ENCODE peak calls at places on chromosomes 13 and 19, in nine cellular contexts. R is heart right ventricle, I is H9, B is BE2C, S is fibroblast of pulmonary artery, H is nephron progenitor cell, X is brain microvascular endothelial cell, W is heart left ventricle, U is OCI-LY7. A is an unnamed sample.

GRCh38 chr19:35045667-35046300 is 4.3 kb downstream of the HPN start:
- DNase-seq in R (no peak), I (peak; percentile 73), B (no peak), S (peak; percentile 32), H (no peak), X (peak; percentile 42), W (no peak), U (peak; percentile 86), A (peak; percentile 70)

GRCh38 chr13:100124265-100124664 is 35.4 kb downstream of the PCCA start:
- DNase-seq in R (no peak), I (no peak), B (no peak), S (no peak), H (no peak), X (peak; percentile 60), W (no peak), U (no peak), A (no peak)

GRCh38 chr19:51361228-51361627 is 5.0 kb downstream of the ETFB start:
- DNase-seq in R (no peak), I (no peak), B (no peak), S (no peak), H (no peak), X (no peak), W (no peak), U (no peak), A (no peak)

GRCh38 chr13:37777676-37778075 is 91.9 kb downstream of the TRPC4 start:
- DNase-seq in R (no peak), I (no peak), B (no peak), S (no peak), H (no peak), X (no peak), W (no peak), U (no peak), A (no peak)

GRCh38 chr19:12794196-12794921 is 3.1 kb downstream of the JUNB start:
- DNase-seq in R (no peak), I (no peak), B (no peak), S (peak; percentile 76), H (no peak), X (no peak), W (no peak), U (no peak), A (no peak)

GRCh38 chr13:44573790-44574465 is 2.2 kb downstream of the TSC22D1 start:
- DNase-seq in R (no peak), I (peak; percentile 55), B (peak; percentile 50), S (peak; percentile 62), H (peak; percentile 3), X (peak; percentile 65), W (no peak), U (peak; percentile 49), A (peak; percentile 32)

GRCh38 chr19:409515-410242 is 732 bp upstream of the C2CD4C start:
- DNase-seq in R (no peak), I (no peak), B (no peak), S (no peak), H (no peak), X (no peak), W (no peak), U (peak; percentile 23), A (peak; percentile 20)

GRCh38 chr13:112113851-112114250 is 46.9 kb downstream of the SOX1 start:
- DNase-seq in R (no peak), I (no peak), B (no peak), S (no peak), H (no peak), X (no peak), W (no peak), U (no peak), A (no peak)

GRCh38 chr13:101429733-101430132 is 13.4 kb upstream of the NALCN start:
- DNase-seq in R (no peak), I (no peak), B (no peak), S (no peak), H (no peak), X (no peak), W (no peak), U (no peak), A (no peak)

GRCh38 chr19:55549500-55550320 is 4.4 kb upstream of the SBK3 start:
- DNase-seq in R (no peak), I (peak; percentile 67), B (peak; percentile 72), S (peak; percentile 83), H (peak; percentile 69), X (peak; percentile 71), W (no peak), U (peak; percentile 34), A (no peak)

DNA sequence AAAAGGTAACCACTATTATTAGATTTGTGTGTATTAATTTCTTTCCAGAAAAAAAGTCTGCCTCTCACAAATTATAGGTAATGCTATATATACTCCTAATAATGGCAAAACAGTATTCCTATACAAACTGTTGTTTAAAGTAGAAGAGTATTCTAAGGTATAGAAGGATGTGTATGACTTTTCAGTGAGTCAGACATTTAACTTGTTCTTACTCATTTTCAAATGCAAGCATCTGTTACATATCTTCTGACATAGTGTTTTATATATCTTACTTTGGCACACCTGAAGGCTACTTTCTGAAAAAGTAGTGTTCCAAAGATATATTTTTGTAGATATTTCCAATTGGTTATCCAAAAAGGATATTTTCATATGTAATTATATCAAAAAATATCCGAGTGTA is 3.5 kb upstream of the SLITRK5 start:
- DNase-seq in R (no peak), I (no peak), B (no peak), S (no peak), H (no peak), X (no peak), W (no peak), U (no peak), A (no peak)
- TF ChIP-seq CTCF in R (no peak), I (no peak), B (no peak), S (no peak), H (no peak), X (no peak), W (no peak), U (no peak), A (no peak)

DNA sequence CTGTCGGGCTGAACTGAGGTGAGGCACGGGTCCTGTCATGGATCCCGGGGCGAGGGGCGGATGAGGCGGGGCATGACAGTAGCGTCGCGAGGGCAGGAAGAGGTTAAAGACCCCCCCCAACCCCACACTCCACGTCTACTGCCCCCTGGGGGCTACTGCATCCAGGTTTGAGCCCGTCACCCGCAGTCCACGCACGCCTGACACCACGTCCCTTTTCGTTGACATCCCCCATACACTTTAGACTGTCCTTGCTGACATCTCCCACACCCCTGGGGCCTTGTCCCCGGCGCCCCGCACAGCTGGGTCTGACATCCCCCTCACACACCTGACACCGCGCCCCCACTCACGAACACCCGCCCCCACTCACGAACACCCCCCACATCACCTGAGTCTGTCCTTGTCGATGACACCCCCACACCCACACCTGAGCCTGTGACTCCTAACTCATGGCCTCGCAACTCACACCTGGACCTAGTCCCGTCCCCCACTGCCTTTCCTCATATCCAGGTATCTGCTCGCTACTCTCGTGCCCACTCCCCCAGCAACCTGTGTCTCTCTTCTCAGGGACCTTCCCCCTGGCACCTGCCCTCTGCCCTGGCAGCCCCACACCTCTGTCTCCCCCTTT is 416 bp downstream of the SLC25A42 start:
- DNase-seq in R (no peak), I (no peak), B (no peak), S (no peak), H (no peak), X (no peak), W (no peak), U (peak; percentile 78), A (peak; percentile 24)
- TF ChIP-seq CTCF in R (no peak), I (peak; percentile 28), B (peak; percentile 27), S (peak; percentile 28), H (no peak), X (peak; percentile 39), W (peak; percentile 4), U (peak; percentile 60), A (no peak)

DNA sequence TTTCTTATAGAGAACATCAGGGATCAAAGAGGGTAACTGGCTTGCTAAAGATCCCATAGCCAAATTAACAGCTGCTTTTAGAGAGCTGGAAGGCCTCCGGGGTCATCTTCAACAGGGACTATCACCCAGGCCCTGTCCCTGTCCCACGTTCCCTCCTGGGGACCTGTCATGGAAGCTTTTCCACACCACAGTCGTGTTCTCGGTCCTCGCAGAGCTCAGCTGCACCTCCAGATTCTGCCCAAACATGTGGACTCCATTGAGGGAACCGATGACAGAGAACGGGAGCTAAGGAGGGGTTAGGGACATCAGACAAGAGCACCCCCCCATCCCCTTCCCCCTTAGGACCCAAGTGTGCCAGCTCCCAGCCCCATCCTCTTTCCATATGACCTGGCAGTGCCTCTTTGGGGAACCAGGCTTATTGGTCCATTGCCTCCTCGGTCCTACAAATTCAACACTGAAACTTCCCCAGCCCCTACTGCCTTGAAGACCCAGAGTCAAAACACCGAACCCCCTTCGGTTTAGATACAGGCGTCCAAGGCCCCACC is 568 bp downstream of the FUZ start:
- DNase-seq in R (no peak), I (no peak), B (no peak), S (no peak), H (no peak), X (no peak), W (no peak), U (peak; percentile 10), A (no peak)
- TF ChIP-seq CTCF in R (no peak), I (no peak), B (no peak), S (no peak), H (no peak), X (no peak), W (no peak), U (no peak), A (no peak)

DNA sequence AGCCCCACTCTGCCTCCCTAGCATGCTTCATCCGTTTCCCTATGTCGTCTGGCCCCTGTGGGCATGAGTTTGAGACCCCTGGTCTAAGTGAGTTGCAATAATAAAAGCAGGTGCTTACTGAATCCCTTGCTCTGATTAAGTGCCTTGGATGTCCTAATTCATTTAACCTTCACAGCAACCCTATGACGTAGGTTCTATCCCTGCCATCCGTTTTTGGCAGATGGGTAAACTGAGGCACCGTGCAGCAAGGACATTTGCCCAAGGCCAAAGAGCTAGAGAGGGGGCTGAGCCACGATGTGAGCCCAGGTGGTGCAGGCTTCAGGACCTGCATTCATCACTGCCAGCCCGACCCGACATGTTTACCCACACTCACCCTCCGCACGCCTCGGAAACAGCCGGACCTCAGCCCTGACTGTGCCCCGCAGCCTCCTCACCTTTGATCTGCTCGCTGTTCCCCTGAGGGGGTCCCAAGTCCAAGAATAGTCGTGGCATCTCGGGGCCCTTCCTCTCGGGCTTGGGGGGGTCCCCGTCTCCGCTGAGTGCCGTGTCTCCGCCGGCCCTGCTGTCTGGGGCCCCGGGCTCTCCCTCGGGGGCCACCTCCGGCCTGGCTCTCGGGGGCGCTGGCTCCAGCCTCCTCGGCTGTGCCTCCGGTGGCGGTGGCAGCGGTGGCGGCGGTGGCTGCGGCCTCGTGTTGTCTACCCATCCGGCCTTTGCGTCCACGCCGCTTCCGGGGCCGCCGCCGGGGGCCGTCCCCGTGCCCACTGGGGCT is 14.5 kb downstream of the LMTK3 start:
- DNase-seq in R (no peak), I (no peak), B (no peak), S (no peak), H (no peak), X (no peak), W (no peak), U (no peak), A (no peak)
- TF ChIP-seq CTCF in R (no peak), I (no peak), B (no peak), S (no peak), H (no peak), X (no peak), W (no peak), U (no peak), A (no peak)

DNA sequence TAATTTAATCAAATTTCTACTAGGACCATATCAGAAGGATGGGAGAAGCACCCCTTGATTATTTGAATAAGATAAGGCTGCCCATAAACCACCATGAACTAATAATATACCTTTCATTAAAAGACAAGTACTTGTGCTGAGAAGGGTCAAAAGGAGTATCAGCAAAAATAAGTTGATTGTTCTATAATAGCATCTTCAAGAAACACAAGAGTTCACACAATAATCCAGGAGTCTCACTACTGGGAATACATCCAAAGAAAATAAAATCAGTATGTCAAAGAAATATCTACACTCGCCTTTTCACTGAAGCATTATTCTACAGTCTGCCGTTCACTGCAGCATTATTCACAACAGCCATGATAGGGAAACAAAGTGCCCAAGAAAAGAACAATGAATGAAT is 1310.1 kb upstream of the PCDH9 start:
- DNase-seq in R (no peak), I (no peak), B (no peak), S (no peak), H (no peak), X (no peak), W (no peak), U (no peak), A (no peak)
- TF ChIP-seq CTCF in R (no peak), I (no peak), B (no peak), S (no peak), H (no peak), X (no peak), W (no peak), U (no peak), A (no peak)

A was measured in activated CD8-positive, alpha-beta T cell treated with anti-CD3 and anti-CD28 coated beads for 36 hours.